ENCODE peak calls at places on chromosomes 3 and 15, in five cellular contexts. S is AG08396; M is GM23248; A is brain microvascular endothelial cell; Q is CD8-positive, alpha-beta memory T cell. U is an unnamed sample.

GRCh38 chr3:53900666-53901331 is 9.1 kb upstream of the SELENOK start:
- DNase-seq in S (no peak), M (no peak), A (no peak), Q (no peak), U (no peak)

GRCh38 chr3:4723921-4724698 is 231.0 kb downstream of the ITPR1 start:
- DNase-seq in S (no peak), M (no peak), A (no peak), Q (no peak), U (no peak)

GRCh38 chr15:70921297-70921696 is 28.7 kb downstream of the LRRC49 start:
- DNase-seq in S (no peak), M (peak), A (no peak), Q (no peak), U (peak)

GRCh38 chr3:56878046-56878445 is 76.3 kb upstream of the ARHGEF3 start:
- DNase-seq in S (no peak), M (no peak), A (peak), Q (peak), U (peak)

GRCh38 chr3:123390865-123391613 is 57.9 kb downstream of the ADCY5 start:
- DNase-seq in S (no peak), M (peak), A (no peak), Q (no peak), U (no peak)

GRCh38 chr3:122921791-122922651 is 105.5 kb downstream of the SEMA5B start:
- DNase-seq in S (no peak), M (peak), A (no peak), Q (no peak), U (no peak)

GRCh38 chr15:78212546-78213424 is 21.6 kb downstream of the ACSBG1 start:
- DNase-seq in S (peak), M (peak), A (peak), Q (no peak), U (peak)

GRCh38 chr3:63976166-63976861 is 47.0 kb downstream of the PSMD6 start:
- DNase-seq in S (peak), M (peak), A (peak), Q (no peak), U (peak)

GRCh38 chr3:45123841-45124269 is 22.3 kb downstream of the CDCP1 start:
- DNase-seq in S (peak), M (peak), A (no peak), Q (no peak), U (peak)

GRCh38 chr3:172449468-172450149 is 1.4 kb upstream of the GHSR start:
- DNase-seq in S (peak), M (peak), A (peak), Q (no peak), U (peak)

GRCh38 chr3:177211503-177212277 is 14.4 kb upstream of the TBL1XR1 start:
- DNase-seq in S (no peak), M (no peak), A (no peak), Q (no peak), U (no peak)

GRCh38 chr3:185280572-185281365 is 26.9 kb upstream of the EHHADH start:
- DNase-seq in S (peak), M (peak), A (peak), Q (no peak), U (peak)

GRCh38 chr3:184227481-184227935 is 1.9 kb upstream of the VWA5B2 start:
- DNase-seq in S (peak), M (peak), A (no peak), Q (peak), U (peak)

GRCh38 chr3:191136347-191136746 is 62.7 kb upstream of the OSTN start:
- DNase-seq in S (no peak), M (peak), A (peak), Q (no peak), U (peak)

GRCh38 chr15:78082106-78082742 is 4.7 kb upstream of the TBC1D2B start:
- DNase-seq in S (no peak), M (peak), A (no peak), Q (no peak), U (no peak)

GRCh38 chr15:40064231-40064894 is 25.4 kb upstream of the SRP14 start:
- DNase-seq in S (no peak), M (peak), A (peak), Q (no peak), U (peak)

GRCh38 chr3:123152656-123153055 is 49.1 kb upstream of the SEC22A start:
- DNase-seq in S (no peak), M (no peak), A (no peak), Q (no peak), U (no peak)

GRCh38 chr3:158127250-158128219 is 17.6 kb downstream of the RSRC1 start:
- DNase-seq in S (no peak), M (peak), A (peak), Q (no peak), U (peak)

GRCh38 chr15:59298255-59298856 is 74.3 kb downstream of the MYO1E start:
- DNase-seq in S (no peak), M (peak), A (no peak), Q (no peak), U (no peak)

GRCh38 chr15:101509279-101509678 is 19.8 kb upstream of the PCSK6 start:
- DNase-seq in S (no peak), M (no peak), A (no peak), Q (no peak), U (no peak)

GRCh38 chr3:64766463-64766862 is 78.7 kb upstream of the ADAMTS9 start:
- DNase-seq in S (no peak), M (no peak), A (no peak), Q (no peak), U (peak)

GRCh38 chr3:70982700-70983140 is 600.8 kb downstream of the FOXP1 start:
- DNase-seq in S (peak), M (peak), A (peak), Q (no peak), U (peak)

GRCh38 chr15:37758412-37758811 is 176.0 kb upstream of the TMCO5A start:
- DNase-seq in S (no peak), M (no peak), A (no peak), Q (no peak), U (no peak)

GRCh38 chr3:194032828-194033435 is 103.0 kb upstream of the HES1 start:
- DNase-seq in S (no peak), M (no peak), A (no peak), Q (no peak), U (no peak)

GRCh38 chr3:52830535-52831258 is at the start of gene ITIH4:
- DNase-seq in S (no peak), M (no peak), A (no peak), Q (no peak), U (no peak)

GRCh38 chr15:83449250-83449671 is 2.1 kb downstream of the SH3GL3 start:
- DNase-seq in S (no peak), M (no peak), A (no peak), Q (no peak), U (no peak)

GRCh38 chr3:170154569-170155143 is 26.9 kb downstream of the PHC3 start:
- DNase-seq in S (no peak), M (no peak), A (no peak), Q (no peak), U (no peak)

GRCh38 chr3:47005212-47006144 is 26.0 kb downstream of the NBEAL2 start:
- DNase-seq in S (no peak), M (no peak), A (no peak), Q (no peak), U (no peak)

GRCh38 chr3:70000028-70000410 is 486 bp downstream of the SAMMSON start:
- DNase-seq in S (no peak), M (no peak), A (no peak), Q (no peak), U (no peak)

GRCh38 chr3:69665026-69665739 is 74.1 kb upstream of the MITF start:
- DNase-seq in S (peak), M (peak), A (peak), Q (no peak), U (peak)

GRCh38 chr15:40317580-40317979 is 5.9 kb upstream of the INAFM2 start:
- DNase-seq in S (no peak), M (no peak), A (no peak), Q (no peak), U (no peak)

GRCh38 chr15:71659730-71660067 is 150.7 kb upstream of the NR2E3 start:
- DNase-seq in S (no peak), M (no peak), A (no peak), Q (no peak), U (no peak)

GRCh38 chr3:157109267-157110141 is 50.4 kb downstream of the CCNL1 start:
- DNase-seq in S (no peak), M (no peak), A (no peak), Q (no peak), U (peak)

GRCh38 chr3:8959683-8960082 is 3.6 kb downstream of the RAD18 start:
- DNase-seq in S (no peak), M (no peak), A (no peak), Q (no peak), U (no peak)

GRCh38 chr15:98035577-98036010 is 75.1 kb downstream of the ARRDC4 start:
- DNase-seq in S (no peak), M (no peak), A (no peak), Q (no peak), U (no peak)

GRCh38 chr3:76679510-76679909 is 360.4 kb upstream of the ROBO2 start:
- DNase-seq in S (no peak), M (no peak), A (no peak), Q (no peak), U (no peak)

GRCh38 chr3:132448211-132448961 is 31.1 kb downstream of the DNAJC13 start:
- DNase-seq in S (no peak), M (peak), A (peak), Q (no peak), U (peak)